ENCODE peak calls at places on chromosomes 1 and 21, in seven cellular contexts. F is prostate gland; L is cardiac fibroblast; H is AG08395; X is AG04450; C is stimulated activated CD4-positive, alpha-beta T cell treated with anti-CD3 and anti-CD28 coated beads, TNF-alpha, amount 100 ng/mL, for 48 hours; K is iris pigment epithelial cell. U is an unnamed sample.
A peak's percentile ranks its signal among the peaks of the same experiment; 100 is the strongest.

GRCh38 chr1:16015491-16015890 is 2.4 kb downstream of the HSPB7 start:
- DNase-seq in F (no peak), L (no peak), H (no peak), X (no peak), C (no peak), K (no peak), U (no peak)

GRCh38 chr1:16006010-16006409 is 2.0 kb downstream of the SRARP start:
- DNase-seq in F (no peak), L (no peak), H (no peak), X (no peak), C (no peak), K (no peak), U (no peak)

GRCh38 chr1:48938975-48939374 is 162.3 kb upstream of the BEND5 start:
- DNase-seq in F (no peak), L (no peak), H (no peak), X (no peak), C (no peak), K (no peak), U (no peak)

GRCh38 chr1:156896490-156897033 is 3.0 kb downstream of the PEAR1 start:
- DNase-seq in F (no peak), L (peak; percentile 87), H (peak; percentile 96), X (peak; percentile 72), C (no peak), K (peak; percentile 87), U (no peak)

GRCh38 chr21:22278366-22278765 is 1280.2 kb downstream of the NCAM2 start:
- DNase-seq in F (no peak), L (no peak), H (no peak), X (no peak), C (no peak), K (no peak), U (no peak)

GRCh38 chr21:39029086-39029772 is 154.0 kb downstream of the PSMG1 start:
- DNase-seq in F (no peak), L (peak; percentile 82), H (peak; percentile 71), X (peak; percentile 71), C (no peak), K (peak; percentile 63), U (no peak)

GRCh38 chr1:157523774-157524501 is 28.4 kb downstream of the FCRL5 start:
- DNase-seq in F (no peak), L (no peak), H (no peak), X (no peak), C (no peak), K (no peak), U (no peak)

GRCh38 chr21:42040411-42041180 is 30.4 kb upstream of the ZBTB21 start:
- DNase-seq in F (no peak), L (peak; percentile 95), H (peak; percentile 99), X (peak; percentile 100), C (no peak), K (peak; percentile 100), U (no peak)

GRCh38 chr1:207259391-207259790 is 62.1 kb upstream of the CD55 start:
- DNase-seq in F (no peak), L (peak; percentile 71), H (no peak), X (no peak), C (no peak), K (peak; percentile 59), U (no peak)

GRCh38 chr1:244735854-244736561 is 83.1 kb downstream of the DESI2 start:
- DNase-seq in F (no peak), L (no peak), H (no peak), X (no peak), C (no peak), K (peak; percentile 48), U (no peak)

GRCh38 chr1:55250399-55251075 is 35.4 kb upstream of the USP24 start:
- DNase-seq in F (no peak), L (no peak), H (no peak), X (no peak), C (no peak), K (no peak), U (no peak)

GRCh38 chr21:26120833-26121232 is 49.7 kb downstream of the APP start:
- DNase-seq in F (no peak), L (peak; percentile 26), H (no peak), X (no peak), C (no peak), K (peak; percentile 69), U (no peak)